ENCODE peak calls at places on chromosomes 11 and 22, in five cellular contexts. T is GM20000, L is fibroblast of the aortic adventitia, M is PC-9, B is psoas muscle. A is an unnamed sample.
A peak's percentile ranks its signal among the peaks of the same experiment; 100 is the strongest.

GRCh38 chr11:44199298-44199697 is 103.8 kb downstream of the EXT2 start:
- DNase-seq in L (no peak), T (no peak), B (no peak), M (no peak), A (no peak)

GRCh38 chr11:68504432-68505066 is 44.0 kb downstream of the PPP6R3 start:
- DNase-seq in M (no peak), B (no peak), T (no peak), L (peak; percentile 12), A (no peak)

GRCh38 chr22:43079742-43080141 is 9.4 kb downstream of the TTLL1 start:
- DNase-seq in T (no peak), L (no peak), M (no peak), B (no peak), A (no peak)

GRCh38 chr11:60498853-60499252 is 6.3 kb downstream of the MS4A12 start:
- DNase-seq in T (no peak), M (no peak), B (no peak), L (no peak), A (no peak)

GRCh38 chr11:24509114-24509513 is 12.3 kb downstream of the LUZP2 start:
- DNase-seq in T (no peak), L (peak; percentile 25), B (no peak), M (no peak), A (no peak)

GRCh38 chr22:41957941-41958556 is 6.1 kb downstream of the SMIM45 start:
- DNase-seq in M (no peak), L (no peak), B (no peak), T (no peak), A (no peak)

GRCh38 chr22:20433191-20433590 is 4.4 kb downstream of the SCARF2 start:
- DNase-seq in T (no peak), M (no peak), L (no peak), B (no peak), A (no peak)

GRCh38 chr11:5684627-5685362 is at the start of gene TRIM5:
- DNase-seq in M (peak; percentile 89), L (peak; percentile 99), T (peak; percentile 90), B (peak; percentile 78), A (peak; percentile 95)

GRCh38 chr22:26334232-26334631 is 94.8 kb upstream of the ASPHD2 start:
- DNase-seq in L (no peak), B (no peak), T (no peak), M (no peak), A (no peak)

GRCh38 chr22:42841444-42841843 is 15.6 kb downstream of the ARFGAP3 start:
- DNase-seq in B (no peak), L (peak; percentile 37), T (no peak), M (no peak), A (no peak)

GRCh38 chr11:35260342-35260985 is 121.5 kb downstream of the CD44 start:
- DNase-seq in B (no peak), L (peak; percentile 81), M (peak; percentile 77), T (no peak), A (peak; percentile 68)

GRCh38 chr11:75347781-75348613 is 3.5 kb downstream of the ARRB1 start:
- DNase-seq in B (no peak), T (no peak), M (peak; percentile 73), L (peak; percentile 97), A (peak; percentile 75)

GRCh38 chr11:65491614-65492386 is 7.0 kb upstream of the MALAT1 start:
- DNase-seq in M (peak; percentile 97), T (no peak), B (peak; percentile 86), L (peak; percentile 99), A (peak; percentile 90)

DNA sequence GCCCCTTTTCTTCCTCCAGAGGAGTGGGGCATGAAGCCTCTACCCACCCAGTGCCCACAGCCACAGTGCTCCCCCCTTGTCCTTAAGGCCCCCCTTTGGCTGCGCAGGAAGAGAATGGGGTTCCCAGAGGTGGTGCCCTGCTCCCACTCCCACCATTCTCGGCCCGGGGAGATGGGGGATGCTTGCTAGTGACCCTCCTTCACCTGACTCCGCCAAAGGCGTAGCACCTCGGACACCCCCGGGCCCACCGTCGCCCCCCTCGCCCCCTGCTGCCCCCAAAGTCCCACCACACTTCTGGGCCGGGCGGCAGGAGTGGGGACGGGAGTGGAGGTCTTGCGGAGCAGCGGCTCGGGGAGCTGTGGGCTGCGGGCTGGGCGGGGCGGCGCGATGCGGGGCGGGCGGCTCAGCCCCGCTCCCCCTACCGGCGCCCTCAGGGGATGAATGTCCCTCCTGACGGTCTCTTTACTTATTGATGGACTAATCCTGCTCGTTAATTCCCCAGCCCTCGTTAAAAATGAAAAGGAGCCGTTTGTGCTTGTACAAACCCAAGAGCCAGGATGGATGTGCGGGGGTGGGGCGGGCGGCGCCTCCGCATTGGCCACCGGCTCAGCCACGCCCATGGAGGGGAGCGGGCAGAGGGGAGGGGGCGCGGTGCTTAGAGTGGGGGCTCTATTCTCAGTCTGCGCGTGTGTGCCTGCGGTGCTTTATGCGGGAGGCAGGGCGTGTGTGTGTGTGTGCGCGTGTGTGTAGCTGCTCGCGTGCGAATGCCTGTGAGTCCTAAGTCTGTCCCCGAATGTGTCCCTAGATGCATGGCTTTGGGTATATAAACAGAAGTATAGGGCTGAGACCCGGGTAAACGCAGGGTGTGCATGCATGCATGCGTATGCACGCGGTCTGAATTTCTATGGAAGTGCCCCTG is 25.6 kb downstream of the SYT7 start:
- DNase-seq in M (no peak), B (no peak), T (no peak), L (no peak), A (no peak)
- TF ChIP-seq CTCF in M (no peak), B (no peak), T (no peak), L (peak; percentile 26), A (no peak)

GRCh38 chr11:22769081-22769480 is 60.5 kb downstream of the SVIP start:
- DNase-seq in M (no peak), L (no peak), T (no peak), B (no peak), A (no peak)
- TF ChIP-seq CTCF in M (no peak), L (no peak), T (no peak), B (no peak), A (no peak)

DNA sequence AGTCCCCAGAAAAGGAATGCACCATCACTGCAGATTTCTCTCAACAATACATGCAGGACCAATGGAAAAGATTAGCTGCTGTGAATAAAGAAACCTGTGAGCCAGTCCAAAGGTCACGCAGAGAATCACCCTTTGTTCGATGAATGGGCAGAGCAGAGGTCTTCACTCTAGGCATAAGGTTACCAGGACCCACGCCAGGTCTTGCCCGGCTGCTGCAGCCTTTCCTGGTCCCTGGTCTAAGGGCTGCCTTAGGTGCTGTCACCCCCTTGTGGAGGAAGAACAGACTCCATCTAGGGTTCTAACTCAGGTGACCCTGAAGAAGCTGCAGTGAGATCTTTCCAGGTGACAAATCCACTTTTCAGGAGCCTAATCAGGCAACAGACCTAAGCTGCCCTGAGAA is 29.0 kb upstream of the NAP1L4 start:
- DNase-seq in L (peak; percentile 14), T (peak; percentile 60), B (no peak), M (peak; percentile 33), A (peak; percentile 62)
- TF ChIP-seq CTCF in L (peak; percentile 55), T (peak; percentile 33), B (peak; percentile 37), M (peak; percentile 52), A (peak; percentile 29)

GRCh38 chr11:127136438-127136837 is 135.9 kb upstream of the KIRREL3 start:
- DNase-seq in T (no peak), L (no peak), B (no peak), M (no peak), A (no peak)
- TF ChIP-seq CTCF in T (no peak), L (no peak), B (no peak), M (peak; percentile 13), A (no peak)

GRCh38 chr11:16169541-16169940 is 186.8 kb downstream of the SOX6 start:
- DNase-seq in B (no peak), L (peak; percentile 0), T (no peak), M (no peak), A (no peak)
- TF ChIP-seq CTCF in B (no peak), L (no peak), T (no peak), M (no peak), A (no peak)

GRCh38 chr11:76596652-76597051 is 73.9 kb downstream of the LRRC32 start:
- DNase-seq in T (no peak), M (no peak), L (no peak), B (no peak), A (no peak)
- TF ChIP-seq CTCF in T (no peak), M (no peak), L (no peak), B (no peak), A (no peak)

A was measured in MCF 10A.